ENCODE peak calls at places on chromosomes 3 and 15, in ten cellular contexts. L is T-helper 1 cell, D is neuronal stem cell, K is transverse colon, U is caudate nucleus, A is suprapubic skin, G is NCI-H1105, Y is AG09309, X is WTC11, W is M059J. T is an unnamed sample.
A peak's percentile ranks its signal among the peaks of the same experiment; 100 is the strongest.

GRCh38 chr3:182908471-182908870 is 71.9 kb downstream of the DCUN1D1 start:
- DNase-seq in U (no peak), X (no peak), G (no peak), Y (no peak), L (no peak), A (no peak), K (no peak), W (no peak), D (no peak), T (no peak)

GRCh38 chr3:56693750-56694149 is 10.7 kb upstream of the TASOR start:
- DNase-seq in Y (no peak), D (no peak), A (no peak), X (no peak), W (no peak), L (no peak), G (no peak), K (peak; percentile 19), U (no peak), T (no peak)

GRCh38 chr3:34078418-34078817 is 280.0 kb downstream of the PDCD6IP start:
- DNase-seq in U (no peak), L (no peak), W (no peak), Y (no peak), G (no peak), A (no peak), D (no peak), K (no peak), X (no peak), T (no peak)

GRCh38 chr3:48463703-48464102 is 17.2 kb downstream of the ATRIP start:
- DNase-seq in K (no peak), A (no peak), X (no peak), W (no peak), G (no peak), Y (no peak), L (no peak), D (no peak), U (no peak), T (no peak)

GRCh38 chr15:57647791-57648130 is 56.1 kb downstream of the MYZAP start:
- DNase-seq in Y (no peak), W (peak; percentile 17), A (no peak), G (no peak), L (no peak), U (no peak), K (no peak), X (no peak), D (no peak), T (no peak)

GRCh38 chr3:42010530-42010929 is 48.6 kb upstream of the ULK4 start:
- DNase-seq in Y (no peak), K (peak; percentile 53), A (no peak), D (no peak), X (no peak), L (no peak), U (no peak), W (no peak), G (no peak), T (no peak)

GRCh38 chr15:59005579-59005978 is 18.1 kb downstream of the RNF111 start:
- DNase-seq in G (no peak), D (no peak), L (no peak), K (no peak), W (no peak), A (no peak), X (no peak), Y (no peak), U (no peak), T (no peak)

GRCh38 chr3:61172684-61173083 is 78.6 kb downstream of the FHIT start:
- DNase-seq in X (peak; percentile 48), G (no peak), A (no peak), U (no peak), L (no peak), K (no peak), D (peak; percentile 11), Y (no peak), W (no peak), T (no peak)

GRCh38 chr3:11282250-11283125 is 10.3 kb downstream of the ATG7 start:
- DNase-seq in X (no peak), U (peak; percentile 59), L (no peak), Y (no peak), A (no peak), K (peak; percentile 27), D (no peak), G (no peak), W (no peak), T (no peak)

GRCh38 chr3:153293222-153293621 is 131.2 kb downstream of the RAP2B start:
- DNase-seq in X (no peak), G (no peak), A (no peak), W (no peak), Y (peak; percentile 55), U (no peak), D (no peak), K (no peak), L (no peak), T (no peak)

GRCh38 chr15:85314139-85314538 is 66.3 kb upstream of the AKAP13 start:
- DNase-seq in D (no peak), G (no peak), X (no peak), L (no peak), Y (no peak), K (no peak), U (no peak), W (no peak), A (no peak), T (no peak)

GRCh38 chr15:25596644-25597562 is 158.1 kb upstream of the UBE3A start:
- DNase-seq in D (no peak), X (no peak), K (no peak), U (no peak), Y (no peak), A (no peak), L (no peak), G (no peak), W (no peak), T (no peak)

GRCh38 chr3:150599611-150600297 is 3.4 kb upstream of the SELENOT start:
- DNase-seq in G (no peak), X (peak; percentile 16), L (no peak), D (no peak), K (no peak), Y (no peak), W (peak; percentile 93), U (no peak), A (no peak), T (no peak)

GRCh38 chr15:49876401-49877038 is 242.5 kb downstream of the ATP8B4 start:
- DNase-seq in K (no peak), G (no peak), A (no peak), L (no peak), U (no peak), W (no peak), Y (no peak), X (peak; percentile 53), D (no peak), T (no peak)

GRCh38 chr3:105970283-105970682 is 101.5 kb upstream of the CBLB start:
- DNase-seq in X (peak; percentile 11), G (no peak), U (no peak), Y (peak; percentile 81), A (peak; percentile 58), D (no peak), K (no peak), W (peak; percentile 82), L (no peak), T (no peak)

GRCh38 chr3:177931346-177931745 is 604.9 kb upstream of the KCNMB2 start:
- DNase-seq in G (no peak), W (no peak), L (no peak), Y (no peak), D (no peak), X (no peak), A (no peak), K (no peak), U (no peak), T (no peak)

GRCh38 chr15:31392761-31393401 is 66.2 kb downstream of the KLF13 start:
- DNase-seq in U (no peak), K (peak; percentile 62), Y (no peak), G (no peak), W (no peak), L (no peak), X (no peak), D (no peak), A (no peak), T (no peak)

T was measured in coronary artery.